ENCODE peak calls at places on chromosome 10, in eight cellular contexts. C, E, T, S, O, L, J and Z are unnamed samples.

GRCh38 chr10:9195385-9195784 is 1140.9 kb downstream of the GATA3 start:
- DNase-seq in J (no peak), C (no peak), O (no peak), S (no peak), T (no peak), L (no peak), E (no peak), Z (no peak)

GRCh38 chr10:22481687-22482539 is 136.6 kb downstream of the SPAG6 start:
- DNase-seq in T (no peak), S (no peak), L (no peak), E (no peak), J (no peak), C (no peak), O (no peak), Z (no peak)

GRCh38 chr10:77105756-77106155 is 531.9 kb downstream of the KCNMA1 start:
- DNase-seq in C (no peak), E (no peak), L (no peak), O (no peak), S (no peak), J (no peak), T (no peak), Z (no peak)

GRCh38 chr10:128111686-128112085 is 14.5 kb downstream of the MKI67 start:
- DNase-seq in T (no peak), J (no peak), E (no peak), C (no peak), S (no peak), L (no peak), O (no peak), Z (no peak)

GRCh38 chr10:66586073-66586472 is 339.8 kb upstream of the LRRTM3 start:
- DNase-seq in C (no peak), E (no peak), O (no peak), L (peak; percentile 24), S (no peak), J (no peak), T (no peak), Z (peak; percentile 48)

GRCh38 chr10:43292745-43293676 is 26.1 kb upstream of the RASGEF1A start:
- DNase-seq in O (peak; percentile 56), S (peak; percentile 78), L (peak; percentile 65), T (peak; percentile 70), C (peak; percentile 59), J (no peak), E (peak; percentile 68), Z (peak; percentile 61)

GRCh38 chr10:1249142-1249541 is 193.0 kb downstream of the WDR37 start:
- DNase-seq in T (no peak), E (no peak), L (no peak), O (no peak), C (no peak), J (no peak), S (no peak), Z (no peak)

GRCh38 chr10:598415-599170 is 90.9 kb downstream of the DIP2C start:
- DNase-seq in L (no peak), S (no peak), C (no peak), E (no peak), J (no peak), T (no peak), O (no peak), Z (no peak)

GRCh38 chr10:88877298-88877697 is 2.7 kb upstream of the STAMBPL1 start:
- DNase-seq in J (no peak), S (no peak), C (no peak), T (no peak), E (no peak), L (no peak), O (no peak), Z (no peak)

GRCh38 chr10:51773681-51774080 is 74.3 kb upstream of the CSTF2T start:
- DNase-seq in L (no peak), S (no peak), E (no peak), J (no peak), O (no peak), C (no peak), T (no peak), Z (no peak)

GRCh38 chr10:72567421-72567820 is 58.5 kb downstream of the MICU1 start:
- DNase-seq in C (no peak), T (no peak), L (no peak), J (no peak), O (no peak), E (peak; percentile 65), S (no peak), Z (no peak)

GRCh38 chr10:42979181-42979580 is 97.7 kb upstream of the RET start:
- DNase-seq in O (no peak), L (no peak), T (no peak), S (peak; percentile 56), C (no peak), J (no peak), E (no peak), Z (peak; percentile 28)

GRCh38 chr10:29486466-29486865 is 148.3 kb downstream of the SVIL start:
- DNase-seq in T (no peak), L (no peak), E (no peak), O (no peak), S (no peak), C (no peak), J (no peak), Z (no peak)

GRCh38 chr10:86846088-86846487 is 89.7 kb downstream of the BMPR1A start:
- DNase-seq in T (no peak), E (no peak), C (no peak), O (no peak), L (no peak), S (no peak), J (no peak), Z (no peak)

GRCh38 chr10:20551761-20552160 is 345.4 kb downstream of the NEBL start:
- DNase-seq in O (no peak), E (no peak), C (no peak), J (no peak), S (no peak), T (no peak), L (no peak), Z (no peak)

GRCh38 chr10:20552382-20552781 is 344.7 kb downstream of the NEBL start:
- DNase-seq in L (no peak), J (no peak), E (no peak), C (no peak), O (no peak), T (no peak), S (no peak), Z (no peak)
- TF ChIP-seq CTCF in L (no peak), J (no peak), E (no peak), C (no peak), O (no peak), T (no peak), S (no peak), Z (no peak)

GRCh38 chr10:75295901-75296441 is 60.2 kb upstream of the COMTD1 start:
- DNase-seq in L (no peak), O (no peak), T (peak; percentile 77), S (no peak), C (no peak), E (no peak), J (no peak), Z (no peak)
- TF ChIP-seq EP300 in L (no peak), O (no peak), T (peak; percentile 26), S (no peak), C (no peak), E (no peak), J (no peak), Z (no peak)

GRCh38 chr10:27360581-27361172 is 120.1 kb upstream of the ACBD5 start:
- DNase-seq in T (peak; percentile 86), J (peak; percentile 62), O (peak; percentile 67), L (peak; percentile 81), S (peak; percentile 71), E (peak; percentile 81), C (peak; percentile 27), Z (peak; percentile 84)

GRCh38 chr10:27359792-27360320 is 119.3 kb upstream of the ACBD5 start:
- DNase-seq in S (no peak), O (no peak), L (no peak), T (no peak), C (no peak), E (no peak), J (no peak), Z (no peak)

GRCh38 chr10:27356738-27357137 is 116.1 kb upstream of the ACBD5 start:
- DNase-seq in T (no peak), J (no peak), C (no peak), O (no peak), S (no peak), L (no peak), E (no peak), Z (no peak)

DNA sequence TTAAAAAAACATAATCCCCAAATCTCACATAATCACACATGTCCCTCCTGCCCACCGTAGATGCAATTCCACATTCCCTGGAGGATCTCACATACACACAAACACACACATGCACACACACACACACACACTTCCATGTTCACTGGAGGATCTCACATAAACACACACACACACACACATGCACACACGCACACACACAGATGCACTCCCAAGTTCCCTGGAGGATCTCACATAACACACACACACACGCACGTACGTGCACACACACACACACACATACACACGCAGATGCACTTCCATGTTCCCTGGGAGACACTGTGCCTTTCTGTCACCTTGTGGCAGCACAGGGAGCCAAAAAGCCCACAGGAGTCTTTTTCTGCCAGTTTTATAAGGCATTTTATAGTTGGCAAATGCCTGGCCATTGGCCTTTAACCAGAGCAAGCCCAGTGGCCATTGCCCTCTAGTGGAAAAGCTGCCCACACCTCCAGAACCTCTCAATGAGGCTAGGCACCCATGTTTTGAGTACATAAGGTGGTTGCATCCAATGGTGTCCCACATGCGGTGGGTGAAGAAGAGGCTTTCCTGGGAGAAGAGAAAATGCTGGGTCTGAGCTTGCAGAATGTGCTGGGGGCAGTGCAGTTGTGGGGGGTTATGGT is 115.4 kb upstream of the ACBD5 start:
- DNase-seq in T (no peak), S (no peak), E (peak; percentile 16), C (no peak), O (no peak), L (no peak), J (no peak), Z (no peak)
- TF ChIP-seq CTCF in T (no peak), S (no peak), E (no peak), C (no peak), O (no peak), L (no peak), J (peak; percentile 7), Z (no peak)

DNA sequence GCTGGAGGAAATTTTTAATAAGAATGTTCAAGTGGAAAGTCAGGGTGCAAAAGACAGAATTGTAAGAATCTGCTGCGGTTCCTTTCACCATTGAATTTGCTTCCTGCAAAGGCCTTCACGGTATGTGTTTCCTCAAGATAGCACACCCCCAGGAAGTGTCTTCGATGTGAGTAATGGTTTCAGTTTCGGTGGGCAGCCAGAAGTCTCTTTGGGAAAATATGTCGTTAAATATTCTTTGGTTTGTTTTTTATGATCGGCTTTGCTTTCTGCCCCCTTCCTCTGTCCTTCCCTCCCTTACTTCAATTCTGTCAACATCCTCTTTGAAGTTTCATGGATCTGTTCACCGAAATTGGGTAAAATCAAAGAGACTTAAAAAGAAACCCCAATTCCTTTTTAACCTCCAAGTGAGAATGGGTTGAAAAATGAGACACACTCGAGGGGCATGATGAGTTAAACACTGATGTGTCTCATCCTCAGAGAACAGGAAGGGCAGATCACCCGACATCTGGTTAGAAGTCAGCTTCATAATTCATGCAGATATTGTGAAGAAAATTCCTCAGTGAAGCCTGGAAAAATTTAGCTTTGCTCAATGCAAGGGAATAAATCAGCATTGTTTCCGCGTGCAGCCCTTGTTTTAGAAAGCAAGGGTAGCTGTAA is 170.8 kb upstream of the HABP2 start:
- DNase-seq in C (no peak), L (no peak), J (no peak), O (no peak), T (no peak), S (no peak), E (no peak), Z (no peak)
- TF ChIP-seq EP300 in C (no peak), L (no peak), J (no peak), O (no peak), T (no peak), S (no peak), E (no peak), Z (no peak)

GRCh38 chr10:4301296-4301695 is 516.3 kb upstream of the KLF6 start:
- DNase-seq in L (no peak), O (no peak), C (no peak), S (no peak), J (no peak), E (no peak), T (no peak), Z (no peak)
- TF ChIP-seq CTCF in L (no peak), O (no peak), C (no peak), S (no peak), J (no peak), E (no peak), T (no peak), Z (no peak)